ENCODE peak calls at places on chromosomes 12 and 14, in six cellular contexts. One of them, this sample, is unnamed.

GRCh38 chr12:65720739-65721138 is 103.5 kb upstream of the HMGA2 start:
- DNase-seq in stimulated activated CD4-positive, alpha-beta T cell treated with anti-CD3 and anti-CD28 coated beads, TNF-alpha, amount 100 ng/mL, for 4 hours: no peak
- DNase-seq in D341Med: no peak
- DNase-seq in neural crest cell: no peak
- DNase-seq in cardiac fibroblast: no peak
- DNase-seq in lung: no peak
- DNase-seq in this sample: no peak

GRCh38 chr14:92258934-92259333 is 64.0 kb upstream of the SLC24A4 start:
- DNase-seq in D341Med: no peak
- DNase-seq in neural crest cell: no peak
- DNase-seq in cardiac fibroblast: no peak
- DNase-seq in stimulated activated CD4-positive, alpha-beta T cell treated with anti-CD3 and anti-CD28 coated beads, TNF-alpha, amount 100 ng/mL, for 4 hours: no peak
- DNase-seq in lung: no peak
- DNase-seq in this sample: no peak

GRCh38 chr14:52305014-52305413 is 9.1 kb upstream of the PTGER2 start:
- DNase-seq in stimulated activated CD4-positive, alpha-beta T cell treated with anti-CD3 and anti-CD28 coated beads, TNF-alpha, amount 100 ng/mL, for 4 hours: no peak
- DNase-seq in lung: no peak
- DNase-seq in cardiac fibroblast: no peak
- DNase-seq in neural crest cell: no peak
- DNase-seq in D341Med: no peak
- DNase-seq in this sample: no peak

GRCh38 chr14:90727082-90727481 is 89.1 kb downstream of the TTC7B start:
- DNase-seq in neural crest cell: no peak
- DNase-seq in cardiac fibroblast: no peak
- DNase-seq in stimulated activated CD4-positive, alpha-beta T cell treated with anti-CD3 and anti-CD28 coated beads, TNF-alpha, amount 100 ng/mL, for 4 hours: no peak
- DNase-seq in lung: peak; percentile 23
- DNase-seq in D341Med: no peak
- DNase-seq in this sample: no peak

GRCh38 chr12:12784116-12784515 is 1.3 kb upstream of the APOLD1 start:
- DNase-seq in stimulated activated CD4-positive, alpha-beta T cell treated with anti-CD3 and anti-CD28 coated beads, TNF-alpha, amount 100 ng/mL, for 4 hours: no peak
- DNase-seq in D341Med: no peak
- DNase-seq in cardiac fibroblast: no peak
- DNase-seq in lung: no peak
- DNase-seq in neural crest cell: no peak
- DNase-seq in this sample: no peak

GRCh38 chr12:124073636-124074035 is 100.6 kb downstream of the ZNF664 start:
- DNase-seq in neural crest cell: no peak
- DNase-seq in stimulated activated CD4-positive, alpha-beta T cell treated with anti-CD3 and anti-CD28 coated beads, TNF-alpha, amount 100 ng/mL, for 4 hours: no peak
- DNase-seq in lung: no peak
- DNase-seq in cardiac fibroblast: no peak
- DNase-seq in D341Med: no peak
- DNase-seq in this sample: no peak

GRCh38 chr12:84661732-84662326 is 250.8 kb downstream of the SLC6A15 start:
- DNase-seq in D341Med: no peak
- DNase-seq in neural crest cell: no peak
- DNase-seq in lung: no peak
- DNase-seq in stimulated activated CD4-positive, alpha-beta T cell treated with anti-CD3 and anti-CD28 coated beads, TNF-alpha, amount 100 ng/mL, for 4 hours: no peak
- DNase-seq in cardiac fibroblast: peak; percentile 3
- DNase-seq in this sample: no peak

GRCh38 chr12:123075591-123076171 is 75.2 kb downstream of the PITPNM2 start:
- DNase-seq in cardiac fibroblast: no peak
- DNase-seq in stimulated activated CD4-positive, alpha-beta T cell treated with anti-CD3 and anti-CD28 coated beads, TNF-alpha, amount 100 ng/mL, for 4 hours: peak; percentile 42
- DNase-seq in neural crest cell: peak; percentile 18
- DNase-seq in D341Med: no peak
- DNase-seq in lung: peak; percentile 36
- DNase-seq in this sample: peak; percentile 58

GRCh38 chr14:92860097-92860496 is 62.9 kb upstream of the CHGA start:
- DNase-seq in D341Med: no peak
- DNase-seq in stimulated activated CD4-positive, alpha-beta T cell treated with anti-CD3 and anti-CD28 coated beads, TNF-alpha, amount 100 ng/mL, for 4 hours: no peak
- DNase-seq in neural crest cell: no peak
- DNase-seq in cardiac fibroblast: no peak
- DNase-seq in lung: no peak
- DNase-seq in this sample: no peak

GRCh38 chr12:7130791-7131501 is 775 bp downstream of the CLSTN3 start:
- DNase-seq in lung: peak; percentile 57
- DNase-seq in D341Med: peak; percentile 68
- DNase-seq in cardiac fibroblast: peak; percentile 35
- DNase-seq in neural crest cell: peak; percentile 37
- DNase-seq in stimulated activated CD4-positive, alpha-beta T cell treated with anti-CD3 and anti-CD28 coated beads, TNF-alpha, amount 100 ng/mL, for 4 hours: peak; percentile 14
- DNase-seq in this sample: peak; percentile 10

GRCh38 chr12:92503977-92504966 is 198.5 kb upstream of the PLEKHG7 start:
- DNase-seq in D341Med: no peak
- DNase-seq in cardiac fibroblast: no peak
- DNase-seq in lung: no peak
- DNase-seq in stimulated activated CD4-positive, alpha-beta T cell treated with anti-CD3 and anti-CD28 coated beads, TNF-alpha, amount 100 ng/mL, for 4 hours: no peak
- DNase-seq in neural crest cell: no peak
- DNase-seq in this sample: no peak

GRCh38 chr12:10705655-10706054 is 17.5 kb downstream of the YBX3 start:
- DNase-seq in cardiac fibroblast: peak; percentile 65
- DNase-seq in D341Med: no peak
- DNase-seq in lung: no peak
- DNase-seq in neural crest cell: no peak
- DNase-seq in stimulated activated CD4-positive, alpha-beta T cell treated with anti-CD3 and anti-CD28 coated beads, TNF-alpha, amount 100 ng/mL, for 4 hours: no peak
- DNase-seq in this sample: no peak

GRCh38 chr14:57189070-57189469 is 79.6 kb downstream of the EXOC5 start:
- DNase-seq in D341Med: peak; percentile 72
- DNase-seq in lung: no peak
- DNase-seq in neural crest cell: no peak
- DNase-seq in stimulated activated CD4-positive, alpha-beta T cell treated with anti-CD3 and anti-CD28 coated beads, TNF-alpha, amount 100 ng/mL, for 4 hours: no peak
- DNase-seq in cardiac fibroblast: peak; percentile 25
- DNase-seq in this sample: peak; percentile 65